ENCODE peak calls at places on chromosomes 5 and 9, in four cellular contexts. J is IMR-90, Q is endothelial cell of umbilical vein, P is K562. L is an unnamed sample.

GRCh38 chr5:142280066-142281011 is 44.5 kb downstream of the SPRY4 start:
- DNase-seq in J (peak; percentile 79), Q (peak; percentile 70), P (peak; percentile 76), L (no peak)

GRCh38 chr9:78601957-78602565 is 305.1 kb downstream of the PSAT1 start:
- DNase-seq in J (peak; percentile 66), Q (peak; percentile 70), P (peak; percentile 7), L (peak; percentile 56)

GRCh38 chr5:76479973-76480667 is 77.0 kb downstream of the IQGAP2 start:
- DNase-seq in J (no peak), Q (no peak), P (peak; percentile 62), L (no peak)

GRCh38 chr5:77776606-77777206 is 567 bp upstream of the TBCA start:
- DNase-seq in J (peak; percentile 67), Q (no peak), P (no peak), L (no peak)

GRCh38 chr9:78439866-78440830 is 143.2 kb downstream of the PSAT1 start:
- DNase-seq in J (no peak), Q (no peak), P (no peak), L (no peak)

GRCh38 chr9:124128568-124128967 is 117.0 kb downstream of the LHX2 start:
- DNase-seq in J (no peak), Q (no peak), P (no peak), L (no peak)

GRCh38 chr9:81787747-81788632 is 98.6 kb upstream of the TLE1 start:
- DNase-seq in J (peak; percentile 87), Q (peak; percentile 8), P (no peak), L (no peak)

GRCh38 chr5:138752951-138753793 is at the start of gene CTNNA1:
- DNase-seq in J (peak; percentile 49), Q (peak; percentile 61), P (peak; percentile 94), L (peak; percentile 41)

GRCh38 chr9:90905822-90906221 is 104.2 kb downstream of the SYK start:
- DNase-seq in J (no peak), Q (no peak), P (no peak), L (no peak)

GRCh38 chr9:93079371-93079770 is 16.6 kb upstream of the CARD19 start:
- DNase-seq in J (no peak), Q (no peak), P (no peak), L (no peak)

GRCh38 chr9:114048533-114049452 is 29.3 kb downstream of the AMBP start:
- DNase-seq in J (no peak), Q (no peak), P (no peak), L (no peak)

GRCh38 chr9:108953983-108954574 is 19.9 kb downstream of the ABITRAM start:
- DNase-seq in J (peak; percentile 71), Q (peak; percentile 78), P (peak; percentile 28), L (no peak)

GRCh38 chr5:140108093-140109049 is 5.5 kb upstream of the PURA start:
- DNase-seq in J (no peak), Q (no peak), P (peak; percentile 54), L (no peak)

GRCh38 chr5:10588779-10589447 is 25.0 kb downstream of the ANKRD33B start:
- DNase-seq in J (no peak), Q (no peak), P (peak; percentile 98), L (no peak)

GRCh38 chr9:137398561-137399468 is 24.1 kb downstream of the EXD3 start:
- DNase-seq in J (no peak), Q (no peak), P (no peak), L (no peak)

GRCh38 chr5:4563400-4563799 is 576.7 kb upstream of the ADAMTS16 start:
- DNase-seq in J (no peak), Q (no peak), P (no peak), L (no peak)

GRCh38 chr5:132388244-132389050 is 18.9 kb downstream of the SLC22A5 start:
- DNase-seq in J (peak; percentile 73), Q (peak; percentile 95), P (no peak), L (no peak)

GRCh38 chr9:130183133-130183762 is 11.0 kb downstream of the NCS1 start:
- DNase-seq in J (peak; percentile 71), Q (no peak), P (no peak), L (no peak)

GRCh38 chr5:146426853-146427618 is 20.1 kb upstream of the TCERG1 start:
- DNase-seq in J (peak; percentile 52), Q (peak; percentile 44), P (peak; percentile 46), L (no peak)

GRCh38 chr9:130288926-130289705 is 23.6 kb downstream of the HMCN2 start:
- DNase-seq in J (no peak), Q (no peak), P (no peak), L (no peak)

GRCh38 chr5:54514269-54514668 is 3.3 kb upstream of the SNX18 start:
- DNase-seq in J (no peak), Q (no peak), P (no peak), L (no peak)

GRCh38 chr5:148864113-148864841 is 37.9 kb downstream of the ADRB2 start:
- DNase-seq in J (peak; percentile 62), Q (peak; percentile 21), P (no peak), L (no peak)

GRCh38 chr5:93305984-93306383 is 275.0 kb downstream of the NR2F1-AS1 start:
- DNase-seq in J (no peak), Q (no peak), P (no peak), L (no peak)

GRCh38 chr9:135478858-135479468 is 619 bp upstream of the PPP1R26 start:
- DNase-seq in J (no peak), Q (peak; percentile 32), P (peak; percentile 38), L (no peak)

GRCh38 chr9:104805441-104805840 is 41.5 kb downstream of the NIPSNAP3B start:
- DNase-seq in J (no peak), Q (no peak), P (no peak), L (no peak)

GRCh38 chr9:104815851-104816565 is 52.1 kb downstream of the NIPSNAP3B start:
- DNase-seq in J (no peak), Q (no peak), P (no peak), L (no peak)

GRCh38 chr9:104808030-104808614 is 44.2 kb downstream of the NIPSNAP3B start:
- DNase-seq in J (peak; percentile 55), Q (peak; percentile 46), P (no peak), L (no peak)

DNA sequence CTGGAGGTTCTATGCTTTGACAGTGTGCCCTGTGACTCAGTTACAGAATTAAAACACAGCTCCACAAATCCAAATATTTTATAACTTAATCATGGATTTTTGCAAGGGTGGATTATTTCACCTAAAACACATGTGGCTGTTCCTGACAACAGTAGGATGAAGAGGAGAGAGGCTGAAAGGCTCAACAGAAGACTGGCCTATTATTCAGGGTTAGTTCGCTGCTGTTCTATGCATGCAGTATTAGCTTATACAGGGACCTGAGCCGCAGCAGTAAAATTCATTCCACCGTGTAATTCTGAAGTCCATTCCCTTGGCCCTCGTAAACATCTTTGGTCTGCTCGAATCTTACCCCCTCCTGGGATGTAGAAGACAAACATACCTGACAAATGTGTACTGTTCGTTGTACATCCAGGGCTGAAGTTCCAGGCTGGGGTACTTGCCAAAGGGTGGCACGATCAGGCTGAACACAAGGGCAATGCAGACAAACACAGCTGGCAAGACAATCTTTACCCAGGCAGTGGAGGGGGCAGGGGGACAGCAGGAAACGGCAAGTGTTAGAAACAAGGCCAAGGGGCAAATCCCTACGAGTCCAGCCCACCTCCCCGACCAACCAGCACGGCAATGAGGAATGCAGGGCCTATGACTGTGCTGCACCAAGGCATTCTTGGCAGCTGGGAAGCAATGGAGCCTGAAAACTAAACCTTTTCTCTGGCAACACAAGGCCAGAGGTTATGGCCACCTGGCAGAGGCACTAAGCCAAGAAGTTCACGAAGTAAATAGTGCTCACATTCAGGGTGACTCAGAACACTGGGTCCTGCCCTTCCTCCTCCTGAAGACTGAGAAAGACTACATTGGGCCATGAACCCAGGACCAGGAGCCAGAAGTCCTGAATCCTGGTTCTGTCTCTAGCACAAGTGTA is 46.8 kb downstream of the NIPSNAP3B start:
- DNase-seq in J (peak; percentile 59), Q (no peak), P (no peak), L (no peak)
- H3K9me1 ChIP-seq in J (peaks cover 19% of the 10 kb centered on the region), Q (no peaks in the 10 kb centered on the region), P (no peaks in the 10 kb centered on the region), L (no peaks in the 10 kb centered on the region)

DNA sequence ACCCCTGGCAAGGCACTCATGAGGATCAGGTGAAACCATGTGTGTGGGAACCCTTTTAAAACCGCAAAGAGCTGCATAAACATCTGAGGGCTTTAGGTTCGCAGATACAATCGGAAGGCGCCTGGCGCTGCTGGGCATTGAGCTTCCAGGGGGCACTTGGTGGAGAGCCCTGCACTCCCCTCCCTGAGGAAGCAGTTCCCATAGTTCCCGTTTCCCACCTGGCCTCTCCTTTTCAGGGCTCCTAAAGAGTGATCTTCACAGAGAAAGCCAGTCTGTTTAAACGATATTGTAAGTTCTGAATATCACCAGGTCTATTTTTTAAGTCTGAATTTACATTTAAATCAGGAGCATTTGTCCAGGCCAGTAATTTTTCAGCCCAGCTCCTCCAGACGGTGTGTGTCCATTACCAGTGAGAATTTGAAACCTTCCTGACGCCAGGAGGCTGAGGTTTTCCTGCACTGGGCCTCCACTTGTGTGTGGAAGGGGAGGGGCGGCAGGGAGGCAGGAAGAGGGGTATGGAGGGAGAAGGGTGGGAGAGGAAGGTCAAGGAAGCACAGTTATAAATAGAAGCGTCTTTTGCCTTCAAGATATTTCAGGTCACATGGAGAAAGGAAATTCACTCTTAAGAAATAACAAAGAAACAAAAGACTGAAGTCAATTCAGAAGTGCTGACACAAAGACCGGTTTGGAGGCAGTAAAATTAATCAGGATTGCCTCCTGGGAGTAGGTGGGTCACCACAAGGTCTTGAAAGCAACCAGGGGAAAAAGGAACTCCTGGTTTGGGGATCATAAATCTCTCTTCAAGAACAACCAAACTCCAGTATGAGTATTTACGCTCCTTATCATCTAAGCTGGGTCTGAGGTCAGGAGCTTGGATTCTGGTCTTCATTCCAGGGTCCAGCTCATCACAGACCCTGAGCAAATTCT is 14.3 kb upstream of the MGAT1 start:
- DNase-seq in J (peak; percentile 44), Q (peak; percentile 83), P (no peak), L (no peak)
- H2AFZ ChIP-seq in J (peak overlapping the region; percentile 88), Q (peak overlapping the region; percentile 67), P (peak overlapping the region; percentile 88), L (no peak overlapping the region)

GRCh38 chr5:1185038-1185651 is 16.2 kb upstream of the SLC6A19 start:
- DNase-seq in J (no peak), Q (no peak), P (no peak), L (no peak)

GRCh38 chr5:1182633-1183423 is 18.6 kb upstream of the SLC6A19 start:
- DNase-seq in J (no peak), Q (no peak), P (peak; percentile 29), L (no peak)

GRCh38 chr5:1184481-1184880 is 16.9 kb upstream of the SLC6A19 start:
- DNase-seq in J (no peak), Q (no peak), P (no peak), L (no peak)

GRCh38 chr5:1183424-1184162 is 17.8 kb upstream of the SLC6A19 start:
- DNase-seq in J (no peak), Q (no peak), P (no peak), L (no peak)

DNA sequence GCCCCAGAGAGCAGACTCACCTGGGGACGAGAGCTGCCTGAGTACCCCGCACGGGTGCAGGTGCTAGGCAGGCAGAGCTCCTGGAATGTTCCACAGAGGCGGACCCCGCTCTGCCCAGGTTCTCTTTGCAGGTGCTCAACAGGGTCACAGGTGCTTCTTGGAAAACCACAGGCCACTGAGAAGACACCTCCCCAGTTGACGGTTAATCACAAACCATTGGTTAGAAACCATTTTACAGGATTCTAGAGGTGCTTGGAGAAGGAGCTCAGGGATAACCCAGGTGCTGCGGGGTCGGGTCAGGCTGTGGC is 17.3 kb upstream of the SLC6A19 start:
- DNase-seq in J (no peak), Q (no peak), P (no peak), L (no peak)
- H3K9me1 ChIP-seq in J (no peaks in the 10 kb centered on the region), Q (no peaks in the 10 kb centered on the region), P (no peaks in the 10 kb centered on the region), L (no peaks in the 10 kb centered on the region)

GRCh38 chr9:27990524-27990923 is 417.2 kb upstream of the C9orf72 start:
- DNase-seq in J (no peak), Q (no peak), P (no peak), L (no peak)

DNA sequence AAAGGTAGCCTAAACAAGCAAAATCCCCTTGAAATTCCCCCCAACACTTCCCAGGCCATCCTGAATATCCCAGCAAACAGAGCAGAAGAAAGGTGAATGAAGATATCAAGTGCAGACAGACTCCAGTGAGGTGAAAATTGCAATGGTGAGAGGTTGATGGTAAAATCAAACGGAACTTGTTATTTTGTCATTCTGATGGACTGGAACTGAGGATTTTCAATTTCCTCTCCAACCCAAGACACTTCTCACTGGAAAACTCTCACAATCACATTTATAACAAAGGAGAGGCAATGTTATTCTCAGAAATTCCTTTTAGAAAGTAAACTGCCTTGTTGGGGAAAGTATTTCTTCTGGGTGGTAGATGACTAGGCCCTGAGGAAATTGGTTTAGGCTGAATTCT is 412.4 kb upstream of the C9orf72 start:
- DNase-seq in J (no peak), Q (no peak), P (no peak), L (no peak)
- H2AFZ ChIP-seq in J (no peak overlapping the region), Q (no peak overlapping the region), P (no peak overlapping the region), L (no peak overlapping the region)